ENCODE peak calls at places on chromosomes 16 and 17, in seven cellular contexts. One of them, this sample, is unnamed. For H3K9me2 and H3K4me1, the result is how much of the 10 kb centered on the place peaks cover.

GRCh38 chr17:68640601-68641000 is 39.4 kb upstream of the FAM20A start:
- DNase-seq in HCT116: no peak
- DNase-seq in OCI-LY7: no peak
- DNase-seq in MM.1S: no peak
- DNase-seq in hepatocyte: peak
- DNase-seq in Karpas-422: no peak
- DNase-seq in GM23338: no peak
- DNase-seq in this sample: no peak

GRCh38 chr16:10741844-10742243 is 1.8 kb upstream of the NUBP1 start:
- DNase-seq in HCT116: no peak
- DNase-seq in OCI-LY7: no peak
- DNase-seq in MM.1S: no peak
- DNase-seq in hepatocyte: no peak
- DNase-seq in Karpas-422: peak
- DNase-seq in GM23338: no peak
- DNase-seq in this sample: no peak

GRCh38 chr16:31213342-31213741 is 577 bp upstream of the TRIM72 start:
- DNase-seq in HCT116: no peak
- DNase-seq in OCI-LY7: no peak
- DNase-seq in MM.1S: no peak
- DNase-seq in hepatocyte: no peak
- DNase-seq in Karpas-422: no peak
- DNase-seq in GM23338: no peak
- DNase-seq in this sample: no peak

GRCh38 chr16:31108035-31108793 is at the start of gene BCKDK:
- DNase-seq in HCT116: peak
- DNase-seq in OCI-LY7: peak
- DNase-seq in MM.1S: peak
- DNase-seq in hepatocyte: peak
- DNase-seq in Karpas-422: peak
- DNase-seq in GM23338: peak
- DNase-seq in this sample: peak

GRCh38 chr17:66676421-66676820 is 158.5 kb upstream of the CACNG5 start:
- DNase-seq in HCT116: peak
- DNase-seq in OCI-LY7: no peak
- DNase-seq in MM.1S: no peak
- DNase-seq in hepatocyte: peak
- DNase-seq in Karpas-422: no peak
- DNase-seq in GM23338: no peak
- DNase-seq in this sample: peak

GRCh38 chr17:58174871-58175270 is 8.1 kb downstream of the OR4D2 start:
- DNase-seq in HCT116: no peak
- DNase-seq in OCI-LY7: no peak
- DNase-seq in MM.1S: no peak
- DNase-seq in hepatocyte: no peak
- DNase-seq in Karpas-422: no peak
- DNase-seq in GM23338: no peak
- DNase-seq in this sample: no peak

GRCh38 chr16:89456412-89456811 is 33.9 kb downstream of the ANKRD11 start:
- DNase-seq in HCT116: no peak
- DNase-seq in OCI-LY7: no peak
- DNase-seq in MM.1S: no peak
- DNase-seq in hepatocyte: no peak
- DNase-seq in Karpas-422: no peak
- DNase-seq in GM23338: no peak
- DNase-seq in this sample: no peak

GRCh38 chr17:1108810-1109605 is 70.8 kb downstream of the ABR start:
- DNase-seq in HCT116: no peak
- DNase-seq in OCI-LY7: peak
- DNase-seq in MM.1S: peak
- DNase-seq in hepatocyte: peak
- DNase-seq in Karpas-422: peak
- DNase-seq in GM23338: peak
- DNase-seq in this sample: peak

GRCh38 chr17:63120406-63120805 is 154.4 kb downstream of the TANC2 start:
- DNase-seq in HCT116: no peak
- DNase-seq in OCI-LY7: no peak
- DNase-seq in MM.1S: no peak
- DNase-seq in hepatocyte: no peak
- DNase-seq in Karpas-422: no peak
- DNase-seq in GM23338: no peak
- DNase-seq in this sample: peak

GRCh38 chr17:21263351-21263750 is 10.1 kb upstream of the NATD1 start:
- DNase-seq in HCT116: no peak
- DNase-seq in OCI-LY7: no peak
- DNase-seq in MM.1S: no peak
- DNase-seq in hepatocyte: no peak
- DNase-seq in Karpas-422: no peak
- DNase-seq in GM23338: no peak
- DNase-seq in this sample: no peak

GRCh38 chr17:50703162-50703561 is 4.6 kb downstream of the ANKRD40 start:
- DNase-seq in HCT116: no peak
- DNase-seq in OCI-LY7: no peak
- DNase-seq in MM.1S: no peak
- DNase-seq in hepatocyte: no peak
- DNase-seq in Karpas-422: no peak
- DNase-seq in GM23338: no peak
- DNase-seq in this sample: no peak

GRCh38 chr17:50710025-50710424 is 2.3 kb upstream of the ANKRD40 start:
- DNase-seq in HCT116: no peak
- DNase-seq in OCI-LY7: peak
- DNase-seq in MM.1S: no peak
- DNase-seq in hepatocyte: no peak
- DNase-seq in Karpas-422: peak
- DNase-seq in GM23338: peak
- DNase-seq in this sample: no peak

GRCh38 chr17:50710650-50711049 is 2.9 kb upstream of the ANKRD40 start:
- DNase-seq in HCT116: no peak
- DNase-seq in OCI-LY7: no peak
- DNase-seq in MM.1S: no peak
- DNase-seq in hepatocyte: no peak
- DNase-seq in Karpas-422: no peak
- DNase-seq in GM23338: no peak
- DNase-seq in this sample: no peak

GRCh38 chr17:50708050-50709000 is 611 bp upstream of the ANKRD40 start:
- DNase-seq in HCT116: no peak
- DNase-seq in OCI-LY7: peak
- DNase-seq in MM.1S: peak
- DNase-seq in hepatocyte: no peak
- DNase-seq in Karpas-422: peak
- DNase-seq in GM23338: no peak
- DNase-seq in this sample: no peak

GRCh38 chr17:50707296-50708049 is at the start of gene ANKRD40:
- DNase-seq in HCT116: peak
- DNase-seq in OCI-LY7: peak
- DNase-seq in MM.1S: peak
- DNase-seq in hepatocyte: peak
- DNase-seq in Karpas-422: peak
- DNase-seq in GM23338: peak
- DNase-seq in this sample: peak
- H3K9me2 ChIP-seq in HCT116: under half
- H3K9me2 ChIP-seq in OCI-LY7: under half
- H3K9me2 ChIP-seq in MM.1S: under half
- H3K9me2 ChIP-seq in hepatocyte: under half
- H3K9me2 ChIP-seq in Karpas-422: under half
- H3K9me2 ChIP-seq in GM23338: under half
- H3K9me2 ChIP-seq in this sample: under half

GRCh38 chr16:73015612-73016487 is 32.1 kb downstream of the ZFHX3 start:
- DNase-seq in HCT116: peak
- DNase-seq in OCI-LY7: no peak
- DNase-seq in MM.1S: no peak
- DNase-seq in hepatocyte: no peak
- DNase-seq in Karpas-422: no peak
- DNase-seq in GM23338: no peak
- DNase-seq in this sample: peak

GRCh38 chr16:73014768-73015167 is 33.2 kb downstream of the ZFHX3 start:
- DNase-seq in HCT116: no peak
- DNase-seq in OCI-LY7: no peak
- DNase-seq in MM.1S: no peak
- DNase-seq in hepatocyte: no peak
- DNase-seq in Karpas-422: no peak
- DNase-seq in GM23338: no peak
- DNase-seq in this sample: no peak

GRCh38 chr16:73018796-73019455 is 29.0 kb downstream of the ZFHX3 start:
- DNase-seq in HCT116: no peak
- DNase-seq in OCI-LY7: no peak
- DNase-seq in MM.1S: no peak
- DNase-seq in hepatocyte: no peak
- DNase-seq in Karpas-422: no peak
- DNase-seq in GM23338: no peak
- DNase-seq in this sample: no peak

GRCh38 chr16:73017321-73017720 is 30.6 kb downstream of the ZFHX3 start:
- DNase-seq in HCT116: no peak
- DNase-seq in OCI-LY7: no peak
- DNase-seq in MM.1S: no peak
- DNase-seq in hepatocyte: no peak
- DNase-seq in Karpas-422: no peak
- DNase-seq in GM23338: no peak
- DNase-seq in this sample: no peak

DNA sequence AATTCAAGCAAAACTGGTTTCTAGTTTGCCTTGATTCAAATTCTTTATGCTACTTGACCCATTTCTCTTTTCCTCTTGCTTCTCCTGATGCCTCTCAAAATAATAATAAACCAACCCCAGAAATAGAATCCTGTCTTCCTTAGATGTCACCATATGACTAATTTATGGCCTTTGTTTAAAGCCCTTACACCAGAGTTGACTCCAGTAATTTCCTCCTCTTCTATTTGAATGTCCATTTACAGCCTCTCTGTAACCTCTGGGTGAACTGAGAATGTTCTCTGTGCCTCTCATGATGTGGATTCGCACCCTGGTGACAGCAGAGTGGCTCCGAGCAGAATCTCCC is 31.5 kb downstream of the ZFHX3 start:
- DNase-seq in HCT116: no peak
- DNase-seq in OCI-LY7: no peak
- DNase-seq in MM.1S: no peak
- DNase-seq in hepatocyte: no peak
- DNase-seq in Karpas-422: no peak
- DNase-seq in GM23338: no peak
- DNase-seq in this sample: no peak
- H3K4me1 ChIP-seq in HCT116: half or more
- H3K4me1 ChIP-seq in OCI-LY7: under half
- H3K4me1 ChIP-seq in MM.1S: under half
- H3K4me1 ChIP-seq in hepatocyte: under half
- H3K4me1 ChIP-seq in Karpas-422: under half
- H3K4me1 ChIP-seq in GM23338: under half
- H3K4me1 ChIP-seq in this sample: half or more

GRCh38 chr17:41354538-41354937 is 3.9 kb upstream of the KRT33A start:
- DNase-seq in HCT116: no peak
- DNase-seq in OCI-LY7: no peak
- DNase-seq in MM.1S: no peak
- DNase-seq in hepatocyte: no peak
- DNase-seq in Karpas-422: no peak
- DNase-seq in GM23338: no peak
- DNase-seq in this sample: no peak

GRCh38 chr17:41363881-41364280 is 5.7 kb downstream of the KRT33B start:
- DNase-seq in HCT116: no peak
- DNase-seq in OCI-LY7: no peak
- DNase-seq in MM.1S: no peak
- DNase-seq in hepatocyte: no peak
- DNase-seq in Karpas-422: no peak
- DNase-seq in GM23338: no peak
- DNase-seq in this sample: peak

GRCh38 chr17:41366070-41366469 is 3.5 kb downstream of the KRT33B start:
- DNase-seq in HCT116: no peak
- DNase-seq in OCI-LY7: no peak
- DNase-seq in MM.1S: no peak
- DNase-seq in hepatocyte: no peak
- DNase-seq in Karpas-422: no peak
- DNase-seq in GM23338: no peak
- DNase-seq in this sample: no peak

DNA sequence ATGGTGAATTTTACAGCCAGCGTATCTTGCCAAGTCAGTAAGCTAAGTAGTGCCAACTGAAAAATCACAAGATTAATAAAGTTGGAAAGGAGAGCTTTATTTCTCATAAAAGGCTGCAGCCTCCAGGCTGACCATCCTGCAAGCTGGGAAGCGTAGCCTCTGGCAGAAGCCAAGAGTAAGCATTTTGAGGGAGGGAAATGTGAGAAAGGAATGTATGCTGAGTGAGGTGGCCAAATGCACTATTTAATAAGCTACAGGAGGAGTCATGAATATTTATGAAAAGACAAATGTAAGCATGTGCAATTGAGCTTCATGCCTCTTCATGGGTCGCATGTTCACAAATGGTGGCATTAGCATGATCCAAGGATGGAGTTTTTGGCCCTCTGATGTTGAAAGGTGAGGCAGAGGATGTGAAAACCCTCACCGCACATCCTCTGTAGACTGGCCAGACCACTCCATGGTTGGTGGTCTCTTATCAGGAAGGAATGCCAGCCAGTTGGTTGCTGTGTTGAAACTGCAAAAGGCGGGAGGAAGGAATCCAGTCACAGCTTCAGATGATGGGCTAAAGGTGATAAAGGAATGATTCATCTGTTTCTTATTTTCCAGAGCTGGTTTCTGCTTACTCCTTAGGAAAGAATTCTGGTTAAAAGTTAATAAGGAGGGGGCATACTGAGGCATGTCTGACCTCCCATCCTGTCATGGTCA is 9.2 kb downstream of the KRT33B start:
- DNase-seq in HCT116: no peak
- DNase-seq in OCI-LY7: no peak
- DNase-seq in MM.1S: no peak
- DNase-seq in hepatocyte: peak
- DNase-seq in Karpas-422: no peak
- DNase-seq in GM23338: no peak
- DNase-seq in this sample: peak
- H3K9me2 ChIP-seq in HCT116: under half
- H3K9me2 ChIP-seq in OCI-LY7: under half
- H3K9me2 ChIP-seq in MM.1S: under half
- H3K9me2 ChIP-seq in hepatocyte: under half
- H3K9me2 ChIP-seq in Karpas-422: under half
- H3K9me2 ChIP-seq in GM23338: under half
- H3K9me2 ChIP-seq in this sample: under half

GRCh38 chr16:87487361-87487924 is 5.4 kb downstream of the ZCCHC14 start:
- DNase-seq in HCT116: peak
- DNase-seq in OCI-LY7: no peak
- DNase-seq in MM.1S: no peak
- DNase-seq in hepatocyte: peak
- DNase-seq in Karpas-422: no peak
- DNase-seq in GM23338: peak
- DNase-seq in this sample: peak

GRCh38 chr16:87489434-87490045 is 3.3 kb downstream of the ZCCHC14 start:
- DNase-seq in HCT116: no peak
- DNase-seq in OCI-LY7: no peak
- DNase-seq in MM.1S: no peak
- DNase-seq in hepatocyte: no peak
- DNase-seq in Karpas-422: no peak
- DNase-seq in GM23338: no peak
- DNase-seq in this sample: no peak

GRCh38 chr16:87492721-87493554 is at the start of gene ZCCHC14:
- DNase-seq in HCT116: peak
- DNase-seq in OCI-LY7: peak
- DNase-seq in MM.1S: peak
- DNase-seq in hepatocyte: peak
- DNase-seq in Karpas-422: no peak
- DNase-seq in GM23338: peak
- DNase-seq in this sample: peak

GRCh38 chr16:87492241-87492635 is 586 bp downstream of the ZCCHC14 start:
- DNase-seq in HCT116: no peak
- DNase-seq in OCI-LY7: no peak
- DNase-seq in MM.1S: no peak
- DNase-seq in hepatocyte: no peak
- DNase-seq in Karpas-422: no peak
- DNase-seq in GM23338: no peak
- DNase-seq in this sample: no peak

GRCh38 chr16:87490091-87490798 is 2.6 kb downstream of the ZCCHC14 start:
- DNase-seq in HCT116: no peak
- DNase-seq in OCI-LY7: no peak
- DNase-seq in MM.1S: no peak
- DNase-seq in hepatocyte: no peak
- DNase-seq in Karpas-422: no peak
- DNase-seq in GM23338: no peak
- DNase-seq in this sample: no peak
- H3K4me1 ChIP-seq in HCT116: under half
- H3K4me1 ChIP-seq in OCI-LY7: under half
- H3K4me1 ChIP-seq in MM.1S: under half
- H3K4me1 ChIP-seq in hepatocyte: under half
- H3K4me1 ChIP-seq in Karpas-422: under half
- H3K4me1 ChIP-seq in GM23338: under half
- H3K4me1 ChIP-seq in this sample: under half

This sample was measured in PC-9.